ENCODE peak calls at places on chromosomes 13 and 19, in four cellular contexts. One of them, this sample, is unnamed.

GRCh38 chr13:114037674-114038073 is 63.8 kb upstream of the C13orf46 start:
- DNase-seq in lower lobe of right lung: no peak
- DNase-seq in heart right ventricle: no peak
- DNase-seq in cardiac muscle cell: no peak
- DNase-seq in this sample: no peak

GRCh38 chr19:41997851-41998229 is 3.8 kb upstream of the ATP1A3 start:
- DNase-seq in lower lobe of right lung: no peak
- DNase-seq in heart right ventricle: no peak
- DNase-seq in cardiac muscle cell: no peak
- DNase-seq in this sample: no peak

GRCh38 chr19:33157906-33158305 is 26.0 kb downstream of the WDR88 start:
- DNase-seq in lower lobe of right lung: no peak
- DNase-seq in heart right ventricle: no peak
- DNase-seq in cardiac muscle cell: no peak
- DNase-seq in this sample: no peak

GRCh38 chr13:79637086-79637763 is 156.3 kb downstream of the NDFIP2 start:
- DNase-seq in lower lobe of right lung: no peak
- DNase-seq in heart right ventricle: peak
- DNase-seq in cardiac muscle cell: peak
- DNase-seq in this sample: no peak

GRCh38 chr19:1540353-1540925 is 16.6 kb downstream of the PLK5 start:
- DNase-seq in lower lobe of right lung: no peak
- DNase-seq in heart right ventricle: no peak
- DNase-seq in cardiac muscle cell: no peak
- DNase-seq in this sample: no peak

GRCh38 chr13:113641426-113641825 is 16.6 kb downstream of the ATP4B start:
- DNase-seq in lower lobe of right lung: peak
- DNase-seq in heart right ventricle: no peak
- DNase-seq in cardiac muscle cell: no peak
- DNase-seq in this sample: no peak

GRCh38 chr19:719081-719512 is 10.4 kb downstream of the PALM start:
- DNase-seq in lower lobe of right lung: no peak
- DNase-seq in heart right ventricle: no peak
- DNase-seq in cardiac muscle cell: peak
- DNase-seq in this sample: no peak

GRCh38 chr19:57559008-57559403 is 657 bp downstream of the ZNF550 start:
- DNase-seq in lower lobe of right lung: peak
- DNase-seq in heart right ventricle: peak
- DNase-seq in cardiac muscle cell: peak
- DNase-seq in this sample: peak

GRCh38 chr13:27288397-27288796 is 17.8 kb downstream of the RASL11A start:
- DNase-seq in lower lobe of right lung: no peak
- DNase-seq in heart right ventricle: no peak
- DNase-seq in cardiac muscle cell: no peak
- DNase-seq in this sample: no peak

GRCh38 chr19:15418112-15418587 is 638 bp downstream of the AKAP8L start:
- DNase-seq in lower lobe of right lung: no peak
- DNase-seq in heart right ventricle: peak
- DNase-seq in cardiac muscle cell: peak
- DNase-seq in this sample: peak

GRCh38 chr13:79485014-79485441 is 4.1 kb downstream of the NDFIP2 start:
- DNase-seq in lower lobe of right lung: no peak
- DNase-seq in heart right ventricle: no peak
- DNase-seq in cardiac muscle cell: peak
- DNase-seq in this sample: peak

GRCh38 chr19:1445185-1445931 is 4.6 kb upstream of the APC2 start:
- DNase-seq in lower lobe of right lung: peak
- DNase-seq in heart right ventricle: peak
- DNase-seq in cardiac muscle cell: peak
- DNase-seq in this sample: peak

DNA sequence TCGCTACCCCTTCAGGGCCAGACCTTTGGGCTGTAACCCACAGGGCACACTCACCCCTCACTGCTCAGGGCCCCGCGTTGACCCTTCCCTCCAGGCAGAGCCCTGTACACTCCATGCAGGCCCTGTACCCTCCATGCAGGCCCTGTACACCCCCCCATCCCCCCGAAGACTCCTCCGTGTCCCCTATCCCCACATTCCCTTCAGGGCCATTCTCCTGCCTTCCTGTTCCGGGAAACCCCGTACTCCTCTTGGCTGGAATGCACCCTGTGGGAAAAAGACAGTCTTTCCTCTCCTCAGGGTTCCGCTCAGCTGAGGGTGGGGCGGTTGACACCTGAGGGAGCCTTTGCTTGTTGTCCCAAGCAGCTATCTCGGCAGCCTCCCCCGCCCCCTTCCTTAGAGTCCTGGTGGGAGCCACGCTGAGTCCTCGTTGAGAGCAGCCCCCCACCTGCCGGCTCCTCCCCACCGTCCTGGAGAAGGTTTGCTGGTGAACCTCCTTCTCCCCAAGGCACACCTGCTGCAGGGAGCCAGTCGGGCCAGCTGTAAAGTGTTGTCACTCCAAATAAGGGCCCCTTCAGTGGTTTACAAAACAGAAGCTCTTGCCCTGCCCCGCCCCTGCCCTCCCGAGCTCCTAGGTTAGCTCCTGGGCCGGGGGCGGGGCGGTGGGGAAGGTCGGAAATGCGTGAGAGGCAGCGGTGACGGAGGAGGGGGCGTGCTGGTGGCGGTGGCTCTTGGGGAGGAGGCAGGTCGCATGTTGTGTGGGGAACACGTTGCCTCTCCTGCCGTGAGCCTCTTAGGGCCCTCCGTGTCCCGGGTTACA is 1.4 kb downstream of the GNA11 start:
- DNase-seq in lower lobe of right lung: no peak
- DNase-seq in heart right ventricle: peak
- DNase-seq in cardiac muscle cell: no peak
- DNase-seq in this sample: peak
- H3K27ac ChIP-seq in lower lobe of right lung: peak
- H3K27ac ChIP-seq in heart right ventricle: peak
- H3K27ac ChIP-seq in cardiac muscle cell: peak
- H3K27ac ChIP-seq in this sample: peak

GRCh38 chr19:16584825-16585801 is 12.9 kb upstream of the SLC35E1 start:
- DNase-seq in lower lobe of right lung: no peak
- DNase-seq in heart right ventricle: no peak
- DNase-seq in cardiac muscle cell: no peak
- DNase-seq in this sample: no peak

GRCh38 chr19:16585808-16586476 is 13.7 kb upstream of the SLC35E1 start:
- DNase-seq in lower lobe of right lung: no peak
- DNase-seq in heart right ventricle: no peak
- DNase-seq in cardiac muscle cell: no peak
- DNase-seq in this sample: no peak

GRCh38 chr19:16581971-16582343 is 9.7 kb upstream of the SLC35E1 start:
- DNase-seq in lower lobe of right lung: no peak
- DNase-seq in heart right ventricle: no peak
- DNase-seq in cardiac muscle cell: no peak
- DNase-seq in this sample: no peak

GRCh38 chr19:16581145-16581970 is 9.1 kb upstream of the SLC35E1 start:
- DNase-seq in lower lobe of right lung: no peak
- DNase-seq in heart right ventricle: peak
- DNase-seq in cardiac muscle cell: no peak
- DNase-seq in this sample: no peak

DNA sequence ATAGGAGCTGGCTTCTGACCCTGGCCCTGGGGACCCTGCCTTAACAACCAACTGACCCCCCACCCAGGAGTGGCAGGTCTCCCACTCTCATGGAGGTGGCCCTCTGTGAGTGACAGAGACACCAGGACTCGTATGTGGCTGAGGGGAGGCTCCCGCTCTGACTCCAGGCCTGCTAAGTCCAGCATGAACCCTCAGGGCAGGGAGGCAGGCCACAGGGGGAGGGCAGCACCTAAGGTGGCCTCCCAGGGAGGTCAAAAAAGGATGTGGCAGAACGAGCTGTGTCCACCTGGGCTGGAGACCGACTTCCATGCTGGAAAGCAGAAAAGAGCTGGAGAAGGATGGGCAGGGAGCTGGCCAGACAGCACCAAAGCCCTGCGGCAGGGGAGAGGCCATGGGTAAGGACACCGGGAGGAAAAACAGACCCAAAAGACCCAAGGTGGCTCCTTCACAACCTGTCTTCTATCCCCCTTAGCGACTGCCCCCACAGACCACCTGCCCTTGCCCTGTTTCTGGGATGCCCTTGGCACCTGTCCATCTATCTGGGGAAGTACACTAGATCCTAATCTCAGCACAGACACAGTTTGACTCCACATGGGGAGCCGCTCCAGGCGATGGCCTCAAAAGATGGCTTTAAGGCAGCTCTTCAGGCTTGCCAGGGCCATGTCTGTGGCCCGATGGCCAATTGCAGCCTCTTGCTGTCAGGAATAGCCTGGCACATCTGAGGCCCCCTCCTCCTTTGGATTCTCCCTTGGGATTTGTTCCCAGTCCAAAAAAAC is 10.5 kb upstream of the SLC35E1 start:
- DNase-seq in lower lobe of right lung: no peak
- DNase-seq in heart right ventricle: no peak
- DNase-seq in cardiac muscle cell: no peak
- DNase-seq in this sample: no peak
- H3K27ac ChIP-seq in lower lobe of right lung: peak
- H3K27ac ChIP-seq in heart right ventricle: no peak
- H3K27ac ChIP-seq in cardiac muscle cell: peak
- H3K27ac ChIP-seq in this sample: peak

GRCh38 chr19:7618771-7619510 is 10.4 kb downstream of the XAB2 start:
- DNase-seq in lower lobe of right lung: peak
- DNase-seq in heart right ventricle: no peak
- DNase-seq in cardiac muscle cell: no peak
- DNase-seq in this sample: no peak
- H3K27ac ChIP-seq in lower lobe of right lung: peak
- H3K27ac ChIP-seq in heart right ventricle: no peak
- H3K27ac ChIP-seq in cardiac muscle cell: no peak
- H3K27ac ChIP-seq in this sample: peak

DNA sequence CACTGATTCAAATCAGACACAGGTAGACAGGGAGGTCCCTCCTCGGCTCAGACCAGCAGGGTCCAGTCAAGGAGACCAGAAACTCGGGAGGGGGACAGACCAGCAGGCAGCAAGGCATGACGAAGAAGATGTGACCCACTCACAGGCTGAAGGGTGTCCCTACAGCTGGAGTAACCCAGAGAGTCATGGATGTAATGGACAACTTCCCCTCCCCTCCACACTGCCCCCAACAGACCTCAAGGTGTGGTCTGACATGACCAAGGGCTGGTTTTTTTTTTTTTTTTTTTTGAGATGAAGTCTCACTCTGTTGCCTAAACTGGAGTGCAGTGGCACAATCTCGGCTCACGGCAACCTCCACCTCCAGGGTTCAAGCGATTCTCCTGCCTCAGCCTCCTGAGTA is 34.1 kb downstream of the PBX4 start:
- DNase-seq in lower lobe of right lung: no peak
- DNase-seq in heart right ventricle: no peak
- DNase-seq in cardiac muscle cell: no peak
- DNase-seq in this sample: no peak
- H3K27ac ChIP-seq in lower lobe of right lung: no peak
- H3K27ac ChIP-seq in heart right ventricle: no peak
- H3K27ac ChIP-seq in cardiac muscle cell: no peak
- H3K27ac ChIP-seq in this sample: no peak

GRCh38 chr13:95221991-95222732 is 79.1 kb downstream of the ABCC4 start:
- DNase-seq in lower lobe of right lung: no peak
- DNase-seq in heart right ventricle: no peak
- DNase-seq in cardiac muscle cell: no peak
- DNase-seq in this sample: no peak
- H3K27ac ChIP-seq in lower lobe of right lung: no peak
- H3K27ac ChIP-seq in heart right ventricle: no peak
- H3K27ac ChIP-seq in cardiac muscle cell: no peak
- H3K27ac ChIP-seq in this sample: no peak

GRCh38 chr13:110453767-110454166 is 107.8 kb downstream of the RAB20 start:
- DNase-seq in lower lobe of right lung: no peak
- DNase-seq in heart right ventricle: no peak
- DNase-seq in cardiac muscle cell: no peak
- DNase-seq in this sample: no peak

GRCh38 chr13:110454956-110455355 is 106.6 kb downstream of the RAB20 start:
- DNase-seq in lower lobe of right lung: no peak
- DNase-seq in heart right ventricle: no peak
- DNase-seq in cardiac muscle cell: no peak
- DNase-seq in this sample: no peak

GRCh38 chr13:110455444-110455843 is 106.1 kb downstream of the RAB20 start:
- DNase-seq in lower lobe of right lung: no peak
- DNase-seq in heart right ventricle: no peak
- DNase-seq in cardiac muscle cell: no peak
- DNase-seq in this sample: no peak

GRCh38 chr13:110455941-110456340 is 105.6 kb downstream of the RAB20 start:
- DNase-seq in lower lobe of right lung: peak
- DNase-seq in heart right ventricle: peak
- DNase-seq in cardiac muscle cell: peak
- DNase-seq in this sample: peak

GRCh38 chr13:110454227-110454859 is 107.2 kb downstream of the RAB20 start:
- DNase-seq in lower lobe of right lung: no peak
- DNase-seq in heart right ventricle: no peak
- DNase-seq in cardiac muscle cell: no peak
- DNase-seq in this sample: no peak
- H3K27ac ChIP-seq in lower lobe of right lung: no peak
- H3K27ac ChIP-seq in heart right ventricle: no peak
- H3K27ac ChIP-seq in cardiac muscle cell: no peak
- H3K27ac ChIP-seq in this sample: no peak